ENCODE peak calls at places on chromosome 3, in ten cellular contexts. One of them, this sample, is unnamed.

GRCh38 chr3:44942202-44942921 is 33.6 kb downstream of the ZDHHC3 start:
- DNase-seq in HEK293T: no peak
- DNase-seq in kidney tubule cell: peak; percentile 53
- DNase-seq in A172: peak; percentile 40
- DNase-seq in NCI-H510A treated with DMSO at 0.1 percent for 48 hours: no peak
- DNase-seq in stimulated activated CD4-positive, alpha-beta T cell treated with anti-CD3 and anti-CD28 coated beads, Interleukin-4, amount 100 ng/mL, for 1 hour: no peak
- DNase-seq in psoas muscle: no peak
- DNase-seq in AG04449: no peak
- DNase-seq in EH: peak; percentile 51
- DNase-seq in astrocyte: peak; percentile 43
- DNase-seq in this sample: no peak

GRCh38 chr3:57544181-57545125 is at the start of gene DNAH12:
- DNase-seq in HEK293T: peak; percentile 78
- DNase-seq in kidney tubule cell: peak; percentile 71
- DNase-seq in A172: no peak
- DNase-seq in NCI-H510A treated with DMSO at 0.1 percent for 48 hours: peak; percentile 23
- DNase-seq in stimulated activated CD4-positive, alpha-beta T cell treated with anti-CD3 and anti-CD28 coated beads, Interleukin-4, amount 100 ng/mL, for 1 hour: no peak
- DNase-seq in psoas muscle: no peak
- DNase-seq in AG04449: no peak
- DNase-seq in EH: peak; percentile 23
- DNase-seq in astrocyte: peak; percentile 47
- DNase-seq in this sample: peak; percentile 56

GRCh38 chr3:86867990-86868389 is 123.0 kb downstream of the VGLL3 start:
- DNase-seq in HEK293T: no peak
- DNase-seq in kidney tubule cell: no peak
- DNase-seq in A172: no peak
- DNase-seq in NCI-H510A treated with DMSO at 0.1 percent for 48 hours: no peak
- DNase-seq in stimulated activated CD4-positive, alpha-beta T cell treated with anti-CD3 and anti-CD28 coated beads, Interleukin-4, amount 100 ng/mL, for 1 hour: no peak
- DNase-seq in psoas muscle: no peak
- DNase-seq in AG04449: peak; percentile 61
- DNase-seq in EH: peak; percentile 72
- DNase-seq in astrocyte: peak; percentile 59
- DNase-seq in this sample: peak; percentile 67

GRCh38 chr3:114659109-114660081 is 365.6 kb downstream of the TIGIT start:
- DNase-seq in HEK293T: no peak
- DNase-seq in kidney tubule cell: no peak
- DNase-seq in A172: no peak
- DNase-seq in NCI-H510A treated with DMSO at 0.1 percent for 48 hours: no peak
- DNase-seq in stimulated activated CD4-positive, alpha-beta T cell treated with anti-CD3 and anti-CD28 coated beads, Interleukin-4, amount 100 ng/mL, for 1 hour: no peak
- DNase-seq in psoas muscle: peak; percentile 6
- DNase-seq in AG04449: no peak
- DNase-seq in EH: no peak
- DNase-seq in astrocyte: no peak
- DNase-seq in this sample: peak; percentile 31

GRCh38 chr3:21641959-21642358 is 109.1 kb downstream of the ZNF385D start:
- DNase-seq in HEK293T: no peak
- DNase-seq in kidney tubule cell: no peak
- DNase-seq in A172: no peak
- DNase-seq in NCI-H510A treated with DMSO at 0.1 percent for 48 hours: no peak
- DNase-seq in stimulated activated CD4-positive, alpha-beta T cell treated with anti-CD3 and anti-CD28 coated beads, Interleukin-4, amount 100 ng/mL, for 1 hour: no peak
- DNase-seq in psoas muscle: no peak
- DNase-seq in AG04449: no peak
- DNase-seq in EH: no peak
- DNase-seq in astrocyte: no peak
- DNase-seq in this sample: no peak

GRCh38 chr3:66033241-66034138 is 5.2 kb downstream of the MAGI1 start:
- DNase-seq in HEK293T: no peak
- DNase-seq in kidney tubule cell: no peak
- DNase-seq in A172: no peak
- DNase-seq in NCI-H510A treated with DMSO at 0.1 percent for 48 hours: no peak
- DNase-seq in stimulated activated CD4-positive, alpha-beta T cell treated with anti-CD3 and anti-CD28 coated beads, Interleukin-4, amount 100 ng/mL, for 1 hour: no peak
- DNase-seq in psoas muscle: no peak
- DNase-seq in AG04449: no peak
- DNase-seq in EH: peak; percentile 11
- DNase-seq in astrocyte: no peak
- DNase-seq in this sample: no peak

GRCh38 chr3:54963621-54964020 is 35.8 kb upstream of the LRTM1 start:
- DNase-seq in HEK293T: no peak
- DNase-seq in kidney tubule cell: no peak
- DNase-seq in A172: no peak
- DNase-seq in NCI-H510A treated with DMSO at 0.1 percent for 48 hours: no peak
- DNase-seq in stimulated activated CD4-positive, alpha-beta T cell treated with anti-CD3 and anti-CD28 coated beads, Interleukin-4, amount 100 ng/mL, for 1 hour: no peak
- DNase-seq in psoas muscle: no peak
- DNase-seq in AG04449: no peak
- DNase-seq in EH: no peak
- DNase-seq in astrocyte: no peak
- DNase-seq in this sample: no peak

GRCh38 chr3:158808697-158809096 is 6.8 kb downstream of the MFSD1 start:
- DNase-seq in HEK293T: no peak
- DNase-seq in kidney tubule cell: peak; percentile 98
- DNase-seq in A172: peak; percentile 95
- DNase-seq in NCI-H510A treated with DMSO at 0.1 percent for 48 hours: no peak
- DNase-seq in stimulated activated CD4-positive, alpha-beta T cell treated with anti-CD3 and anti-CD28 coated beads, Interleukin-4, amount 100 ng/mL, for 1 hour: no peak
- DNase-seq in psoas muscle: no peak
- DNase-seq in AG04449: peak; percentile 41
- DNase-seq in EH: peak; percentile 73
- DNase-seq in astrocyte: peak; percentile 88
- DNase-seq in this sample: no peak

GRCh38 chr3:28901029-28901428 is 379.8 kb upstream of the RBMS3 start:
- DNase-seq in HEK293T: no peak
- DNase-seq in kidney tubule cell: no peak
- DNase-seq in A172: no peak
- DNase-seq in NCI-H510A treated with DMSO at 0.1 percent for 48 hours: no peak
- DNase-seq in stimulated activated CD4-positive, alpha-beta T cell treated with anti-CD3 and anti-CD28 coated beads, Interleukin-4, amount 100 ng/mL, for 1 hour: no peak
- DNase-seq in psoas muscle: no peak
- DNase-seq in AG04449: no peak
- DNase-seq in EH: peak; percentile 9
- DNase-seq in astrocyte: no peak
- DNase-seq in this sample: peak; percentile 53

GRCh38 chr3:188646592-188646991 is 492.6 kb downstream of the LPP start:
- DNase-seq in HEK293T: no peak
- DNase-seq in kidney tubule cell: peak; percentile 18
- DNase-seq in A172: no peak
- DNase-seq in NCI-H510A treated with DMSO at 0.1 percent for 48 hours: no peak
- DNase-seq in stimulated activated CD4-positive, alpha-beta T cell treated with anti-CD3 and anti-CD28 coated beads, Interleukin-4, amount 100 ng/mL, for 1 hour: no peak
- DNase-seq in psoas muscle: no peak
- DNase-seq in AG04449: no peak
- DNase-seq in EH: no peak
- DNase-seq in astrocyte: no peak
- DNase-seq in this sample: peak; percentile 44

GRCh38 chr3:56921573-56922571 is 120.1 kb upstream of the ARHGEF3 start:
- DNase-seq in HEK293T: no peak
- DNase-seq in kidney tubule cell: no peak
- DNase-seq in A172: no peak
- DNase-seq in NCI-H510A treated with DMSO at 0.1 percent for 48 hours: no peak
- DNase-seq in stimulated activated CD4-positive, alpha-beta T cell treated with anti-CD3 and anti-CD28 coated beads, Interleukin-4, amount 100 ng/mL, for 1 hour: no peak
- DNase-seq in psoas muscle: no peak
- DNase-seq in AG04449: no peak
- DNase-seq in EH: peak; percentile 66
- DNase-seq in astrocyte: peak; percentile 79
- DNase-seq in this sample: peak; percentile 42

GRCh38 chr3:128884992-128885391 is 5.6 kb downstream of the ACAD9 start:
- DNase-seq in HEK293T: no peak
- DNase-seq in kidney tubule cell: no peak
- DNase-seq in A172: no peak
- DNase-seq in NCI-H510A treated with DMSO at 0.1 percent for 48 hours: no peak
- DNase-seq in stimulated activated CD4-positive, alpha-beta T cell treated with anti-CD3 and anti-CD28 coated beads, Interleukin-4, amount 100 ng/mL, for 1 hour: no peak
- DNase-seq in psoas muscle: no peak
- DNase-seq in AG04449: no peak
- DNase-seq in EH: no peak
- DNase-seq in astrocyte: no peak
- DNase-seq in this sample: no peak

GRCh38 chr3:58092516-58092915 is 84.3 kb downstream of the FLNB start:
- DNase-seq in HEK293T: no peak
- DNase-seq in kidney tubule cell: no peak
- DNase-seq in A172: no peak
- DNase-seq in NCI-H510A treated with DMSO at 0.1 percent for 48 hours: no peak
- DNase-seq in stimulated activated CD4-positive, alpha-beta T cell treated with anti-CD3 and anti-CD28 coated beads, Interleukin-4, amount 100 ng/mL, for 1 hour: no peak
- DNase-seq in psoas muscle: no peak
- DNase-seq in AG04449: no peak
- DNase-seq in EH: peak; percentile 19
- DNase-seq in astrocyte: no peak
- DNase-seq in this sample: peak; percentile 49

GRCh38 chr3:139113231-139113749 is 68.6 kb upstream of the PRR23C start:
- DNase-seq in HEK293T: no peak
- DNase-seq in kidney tubule cell: peak; percentile 34
- DNase-seq in A172: peak; percentile 28
- DNase-seq in NCI-H510A treated with DMSO at 0.1 percent for 48 hours: no peak
- DNase-seq in stimulated activated CD4-positive, alpha-beta T cell treated with anti-CD3 and anti-CD28 coated beads, Interleukin-4, amount 100 ng/mL, for 1 hour: no peak
- DNase-seq in psoas muscle: no peak
- DNase-seq in AG04449: no peak
- DNase-seq in EH: peak; percentile 26
- DNase-seq in astrocyte: no peak
- DNase-seq in this sample: no peak

GRCh38 chr3:183178833-183179549 is 16.5 kb upstream of the LAMP3 start:
- DNase-seq in HEK293T: peak; percentile 32
- DNase-seq in kidney tubule cell: peak; percentile 15
- DNase-seq in A172: peak; percentile 30
- DNase-seq in NCI-H510A treated with DMSO at 0.1 percent for 48 hours: no peak
- DNase-seq in stimulated activated CD4-positive, alpha-beta T cell treated with anti-CD3 and anti-CD28 coated beads, Interleukin-4, amount 100 ng/mL, for 1 hour: peak; percentile 51
- DNase-seq in psoas muscle: peak; percentile 30
- DNase-seq in AG04449: no peak
- DNase-seq in EH: peak; percentile 44
- DNase-seq in astrocyte: peak; percentile 16
- DNase-seq in this sample: peak; percentile 63

GRCh38 chr3:186257866-186258265 is 104.2 kb downstream of the DGKG start:
- DNase-seq in HEK293T: no peak
- DNase-seq in kidney tubule cell: peak; percentile 27
- DNase-seq in A172: no peak
- DNase-seq in NCI-H510A treated with DMSO at 0.1 percent for 48 hours: no peak
- DNase-seq in stimulated activated CD4-positive, alpha-beta T cell treated with anti-CD3 and anti-CD28 coated beads, Interleukin-4, amount 100 ng/mL, for 1 hour: no peak
- DNase-seq in psoas muscle: no peak
- DNase-seq in AG04449: no peak
- DNase-seq in EH: no peak
- DNase-seq in astrocyte: peak; percentile 48
- DNase-seq in this sample: no peak

GRCh38 chr3:188148318-188148717 is 5.6 kb upstream of the LPP start:
- DNase-seq in HEK293T: no peak
- DNase-seq in kidney tubule cell: no peak
- DNase-seq in A172: no peak
- DNase-seq in NCI-H510A treated with DMSO at 0.1 percent for 48 hours: no peak
- DNase-seq in stimulated activated CD4-positive, alpha-beta T cell treated with anti-CD3 and anti-CD28 coated beads, Interleukin-4, amount 100 ng/mL, for 1 hour: no peak
- DNase-seq in psoas muscle: no peak
- DNase-seq in AG04449: no peak
- DNase-seq in EH: no peak
- DNase-seq in astrocyte: no peak
- DNase-seq in this sample: no peak

GRCh38 chr3:16301490-16301889 is 36.5 kb downstream of the OXNAD1 start:
- DNase-seq in HEK293T: no peak
- DNase-seq in kidney tubule cell: no peak
- DNase-seq in A172: no peak
- DNase-seq in NCI-H510A treated with DMSO at 0.1 percent for 48 hours: peak; percentile 7
- DNase-seq in stimulated activated CD4-positive, alpha-beta T cell treated with anti-CD3 and anti-CD28 coated beads, Interleukin-4, amount 100 ng/mL, for 1 hour: no peak
- DNase-seq in psoas muscle: no peak
- DNase-seq in AG04449: no peak
- DNase-seq in EH: no peak
- DNase-seq in astrocyte: no peak
- DNase-seq in this sample: no peak

GRCh38 chr3:29176501-29176900 is 104.4 kb upstream of the RBMS3 start:
- DNase-seq in HEK293T: no peak
- DNase-seq in kidney tubule cell: no peak
- DNase-seq in A172: no peak
- DNase-seq in NCI-H510A treated with DMSO at 0.1 percent for 48 hours: peak; percentile 48
- DNase-seq in stimulated activated CD4-positive, alpha-beta T cell treated with anti-CD3 and anti-CD28 coated beads, Interleukin-4, amount 100 ng/mL, for 1 hour: no peak
- DNase-seq in psoas muscle: no peak
- DNase-seq in AG04449: no peak
- DNase-seq in EH: no peak
- DNase-seq in astrocyte: no peak
- DNase-seq in this sample: no peak

This sample was measured in adipocyte.